ENCODE peak calls at places on chromosomes 16 and 17, in eight cellular contexts. One of them, this sample, is unnamed.

GRCh38 chr16:77385481-77385880 is 49.4 kb downstream of the ADAMTS18 start:
- DNase-seq in body of pancreas: no peak
- DNase-seq in ovary: no peak
- DNase-seq in A549: no peak
- DNase-seq in H1: no peak
- DNase-seq in GM12891: no peak
- DNase-seq in transverse colon: no peak
- DNase-seq in H54: no peak
- DNase-seq in this sample: no peak

GRCh38 chr17:6494239-6494941 is 50.1 kb downstream of the PIMREG start:
- DNase-seq in H1: no peak
- DNase-seq in GM12891: no peak
- DNase-seq in ovary: no peak
- DNase-seq in transverse colon: peak
- DNase-seq in H54: no peak
- DNase-seq in body of pancreas: no peak
- DNase-seq in A549: no peak
- DNase-seq in this sample: no peak

GRCh38 chr16:66275795-66276428 is 90.6 kb upstream of the CDH5 start:
- DNase-seq in H1: peak
- DNase-seq in transverse colon: peak
- DNase-seq in H54: peak
- DNase-seq in A549: peak
- DNase-seq in ovary: no peak
- DNase-seq in GM12891: no peak
- DNase-seq in body of pancreas: peak
- DNase-seq in this sample: no peak

GRCh38 chr16:77897038-77897437 is 108.7 kb downstream of the VAT1L start:
- DNase-seq in H54: no peak
- DNase-seq in A549: no peak
- DNase-seq in transverse colon: no peak
- DNase-seq in H1: no peak
- DNase-seq in GM12891: no peak
- DNase-seq in ovary: no peak
- DNase-seq in body of pancreas: no peak
- DNase-seq in this sample: no peak

GRCh38 chr17:27345141-27345904 is 51.4 kb downstream of the WSB1 start:
- DNase-seq in transverse colon: no peak
- DNase-seq in A549: no peak
- DNase-seq in H1: peak
- DNase-seq in body of pancreas: peak
- DNase-seq in H54: no peak
- DNase-seq in GM12891: no peak
- DNase-seq in ovary: no peak
- DNase-seq in this sample: no peak

GRCh38 chr16:57094911-57095310 is 2.5 kb downstream of the CPNE2 start:
- DNase-seq in H1: no peak
- DNase-seq in ovary: no peak
- DNase-seq in transverse colon: no peak
- DNase-seq in body of pancreas: no peak
- DNase-seq in H54: no peak
- DNase-seq in GM12891: no peak
- DNase-seq in A549: no peak
- DNase-seq in this sample: no peak

GRCh38 chr17:66829386-66829864 is 5.5 kb upstream of the CACNG5 start:
- DNase-seq in H54: peak
- DNase-seq in ovary: no peak
- DNase-seq in transverse colon: peak
- DNase-seq in H1: peak
- DNase-seq in body of pancreas: peak
- DNase-seq in A549: no peak
- DNase-seq in GM12891: no peak
- DNase-seq in this sample: peak

GRCh38 chr17:3788200-3788599 is 12.8 kb downstream of the ITGAE start:
- DNase-seq in GM12891: no peak
- DNase-seq in H54: no peak
- DNase-seq in H1: no peak
- DNase-seq in ovary: no peak
- DNase-seq in A549: no peak
- DNase-seq in transverse colon: no peak
- DNase-seq in body of pancreas: no peak
- DNase-seq in this sample: no peak

GRCh38 chr17:77173104-77173503 is 32.3 kb downstream of the SEC14L1 start:
- DNase-seq in H1: no peak
- DNase-seq in GM12891: no peak
- DNase-seq in A549: no peak
- DNase-seq in body of pancreas: no peak
- DNase-seq in transverse colon: no peak
- DNase-seq in H54: no peak
- DNase-seq in ovary: no peak
- DNase-seq in this sample: no peak

GRCh38 chr16:58187092-58187491 is 10.8 kb downstream of the CSNK2A2 start:
- DNase-seq in H54: no peak
- DNase-seq in GM12891: no peak
- DNase-seq in body of pancreas: no peak
- DNase-seq in transverse colon: no peak
- DNase-seq in A549: no peak
- DNase-seq in ovary: no peak
- DNase-seq in H1: no peak
- DNase-seq in this sample: no peak

GRCh38 chr16:48105456-48105855 is 50.3 kb downstream of the ABCC12 start:
- DNase-seq in transverse colon: no peak
- DNase-seq in H54: no peak
- DNase-seq in ovary: no peak
- DNase-seq in H1: no peak
- DNase-seq in body of pancreas: peak
- DNase-seq in A549: no peak
- DNase-seq in GM12891: no peak
- DNase-seq in this sample: no peak

GRCh38 chr16:50831751-50832150 is 89.9 kb downstream of the CYLD start:
- DNase-seq in ovary: no peak
- DNase-seq in GM12891: no peak
- DNase-seq in H1: no peak
- DNase-seq in H54: no peak
- DNase-seq in transverse colon: no peak
- DNase-seq in A549: no peak
- DNase-seq in body of pancreas: no peak
- DNase-seq in this sample: no peak

GRCh38 chr16:89841275-89841674 is 13.0 kb downstream of the SPIRE2 start:
- DNase-seq in ovary: no peak
- DNase-seq in body of pancreas: no peak
- DNase-seq in H1: no peak
- DNase-seq in H54: no peak
- DNase-seq in transverse colon: peak
- DNase-seq in GM12891: no peak
- DNase-seq in A549: no peak
- DNase-seq in this sample: no peak

GRCh38 chr16:1983544-1984346 is at the start of gene GFER:
- DNase-seq in body of pancreas: peak
- DNase-seq in ovary: peak
- DNase-seq in A549: peak
- DNase-seq in H54: peak
- DNase-seq in H1: peak
- DNase-seq in transverse colon: peak
- DNase-seq in GM12891: peak
- DNase-seq in this sample: peak

GRCh38 chr16:11636172-11636721 is 32.0 kb upstream of the SNN start:
- DNase-seq in body of pancreas: peak
- DNase-seq in H54: no peak
- DNase-seq in GM12891: no peak
- DNase-seq in A549: no peak
- DNase-seq in ovary: no peak
- DNase-seq in H1: peak
- DNase-seq in transverse colon: peak
- DNase-seq in this sample: no peak

GRCh38 chr16:72270531-72270930 is 98.6 kb upstream of the PMFBP1 start:
- DNase-seq in transverse colon: peak
- DNase-seq in GM12891: no peak
- DNase-seq in A549: no peak
- DNase-seq in ovary: no peak
- DNase-seq in H54: no peak
- DNase-seq in H1: no peak
- DNase-seq in body of pancreas: no peak
- DNase-seq in this sample: no peak

GRCh38 chr16:51150894-51151320 is at the start of gene SALL1:
- DNase-seq in transverse colon: no peak
- DNase-seq in H54: no peak
- DNase-seq in GM12891: no peak
- DNase-seq in H1: no peak
- DNase-seq in A549: no peak
- DNase-seq in body of pancreas: no peak
- DNase-seq in ovary: no peak
- DNase-seq in this sample: peak

GRCh38 chr17:81607431-81607830 is 29.5 kb downstream of the NPLOC4 start:
- DNase-seq in A549: no peak
- DNase-seq in H54: no peak
- DNase-seq in body of pancreas: no peak
- DNase-seq in ovary: no peak
- DNase-seq in H1: no peak
- DNase-seq in GM12891: no peak
- DNase-seq in transverse colon: no peak
- DNase-seq in this sample: no peak

GRCh38 chr16:51237861-51238378 is 86.8 kb upstream of the SALL1 start:
- DNase-seq in GM12891: no peak
- DNase-seq in H54: no peak
- DNase-seq in ovary: no peak
- DNase-seq in body of pancreas: no peak
- DNase-seq in A549: no peak
- DNase-seq in H1: no peak
- DNase-seq in transverse colon: no peak
- DNase-seq in this sample: no peak

GRCh38 chr17:6706996-6707395 is 6.2 kb downstream of the SLC13A5 start:
- DNase-seq in ovary: no peak
- DNase-seq in transverse colon: no peak
- DNase-seq in body of pancreas: no peak
- DNase-seq in GM12891: no peak
- DNase-seq in H1: no peak
- DNase-seq in A549: no peak
- DNase-seq in H54: no peak
- DNase-seq in this sample: no peak

DNA sequence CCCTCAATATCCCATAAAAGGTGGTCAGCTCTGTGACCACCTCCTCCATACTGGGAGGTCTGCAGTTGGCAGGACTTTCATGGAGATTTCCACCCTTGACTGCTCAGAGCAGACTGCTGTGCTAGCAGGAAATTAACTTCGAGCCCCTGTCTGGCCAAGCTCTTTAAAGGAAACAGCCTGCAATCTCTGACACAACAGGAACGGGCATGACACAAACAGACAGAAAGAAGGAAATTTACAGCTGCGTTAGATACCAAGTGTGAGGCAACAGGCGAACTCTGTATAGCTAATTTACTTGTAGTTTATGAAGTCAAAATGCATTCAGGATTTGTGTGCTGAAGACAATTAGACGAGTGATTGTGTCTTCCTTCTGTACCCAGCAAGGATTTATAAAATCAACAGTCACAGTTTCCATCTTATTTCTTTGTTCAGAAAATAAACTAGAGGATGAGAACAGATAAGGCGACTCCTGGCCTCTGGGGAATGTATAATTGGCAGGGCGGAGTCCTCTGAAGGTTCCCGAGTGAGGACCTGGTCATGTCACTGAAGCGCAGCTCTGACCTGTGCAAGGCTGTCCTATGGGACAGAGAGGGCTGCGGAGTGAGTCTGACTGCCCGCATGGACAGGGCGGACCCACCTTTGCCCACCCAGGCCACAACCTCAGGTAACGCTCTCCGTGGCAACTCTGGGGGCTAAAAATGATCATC is 16.1 kb downstream of the WIPI1 start:
- DNase-seq in ovary: no peak
- DNase-seq in GM12891: no peak
- DNase-seq in body of pancreas: no peak
- DNase-seq in H54: no peak
- DNase-seq in A549: no peak
- DNase-seq in H1: no peak
- DNase-seq in transverse colon: no peak
- DNase-seq in this sample: no peak
- TF ChIP-seq POLR2A in ovary: no peak
- TF ChIP-seq POLR2A in GM12891: no peak
- TF ChIP-seq POLR2A in body of pancreas: no peak
- TF ChIP-seq POLR2A in H54: no peak
- TF ChIP-seq POLR2A in A549: no peak
- TF ChIP-seq POLR2A in H1: no peak
- TF ChIP-seq POLR2A in transverse colon: no peak
- TF ChIP-seq POLR2A in this sample: no peak

DNA sequence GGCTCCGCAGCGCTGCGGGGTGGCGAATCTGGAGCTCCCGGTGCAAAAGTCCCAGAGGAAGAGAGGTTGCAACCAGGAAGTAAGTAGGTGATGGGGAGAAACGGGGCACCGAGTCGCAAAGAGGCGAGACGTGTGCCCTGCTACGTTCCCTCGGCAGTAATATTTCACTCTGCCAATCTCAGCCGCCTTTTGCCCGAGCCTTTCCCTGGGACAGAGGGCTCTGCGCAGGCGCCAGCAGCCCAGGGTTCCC is at the start of gene NR1D1:
- DNase-seq in H54: no peak
- DNase-seq in A549: no peak
- DNase-seq in H1: no peak
- DNase-seq in body of pancreas: no peak
- DNase-seq in ovary: no peak
- DNase-seq in transverse colon: no peak
- DNase-seq in GM12891: no peak
- DNase-seq in this sample: no peak
- TF ChIP-seq POLR2A in H54: peak
- TF ChIP-seq POLR2A in A549: peak
- TF ChIP-seq POLR2A in H1: peak
- TF ChIP-seq POLR2A in body of pancreas: peak
- TF ChIP-seq POLR2A in ovary: no peak
- TF ChIP-seq POLR2A in transverse colon: peak
- TF ChIP-seq POLR2A in GM12891: no peak
- TF ChIP-seq POLR2A in this sample: peak

DNA sequence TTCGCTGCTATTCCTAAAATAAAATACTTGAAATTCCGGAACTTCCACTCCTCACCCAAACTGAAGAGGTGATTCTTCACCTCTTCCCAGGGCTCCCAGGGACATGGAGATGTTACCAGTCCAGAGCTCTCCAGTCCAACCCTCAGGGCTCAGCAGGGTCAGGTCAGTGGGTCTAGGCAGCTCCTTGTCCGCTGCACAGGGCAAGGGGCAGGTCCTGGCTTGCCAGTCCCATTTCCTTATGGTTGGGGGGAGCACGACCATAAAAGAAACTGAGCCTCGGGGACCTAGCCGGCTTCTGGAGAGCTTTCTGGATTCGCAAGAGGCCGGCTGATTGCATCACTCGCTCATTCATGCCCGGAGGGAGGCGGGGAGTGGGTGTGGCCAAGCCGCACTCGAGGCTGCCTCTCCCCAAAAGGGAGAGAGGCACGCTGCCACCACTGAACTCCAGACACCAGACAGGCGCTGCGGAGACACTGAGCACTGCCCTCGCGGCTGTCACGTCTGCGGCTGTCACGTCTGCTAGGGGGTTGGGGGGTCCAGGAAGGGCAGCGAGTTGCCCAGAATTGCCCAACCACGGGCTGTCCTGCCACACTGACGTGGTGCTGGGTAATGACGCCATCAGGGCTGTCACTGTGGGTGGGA is 15.8 kb downstream of the SLC7A5 start:
- DNase-seq in A549: peak
- DNase-seq in H54: peak
- DNase-seq in body of pancreas: peak
- DNase-seq in transverse colon: peak
- DNase-seq in ovary: peak
- DNase-seq in H1: peak
- DNase-seq in GM12891: peak
- DNase-seq in this sample: peak
- TF ChIP-seq POLR2A in A549: peak
- TF ChIP-seq POLR2A in H54: peak
- TF ChIP-seq POLR2A in body of pancreas: peak
- TF ChIP-seq POLR2A in transverse colon: peak
- TF ChIP-seq POLR2A in ovary: peak
- TF ChIP-seq POLR2A in H1: peak
- TF ChIP-seq POLR2A in GM12891: no peak
- TF ChIP-seq POLR2A in this sample: peak

GRCh38 chr16:30075503-30076275 is at the start of gene PPP4C:
- DNase-seq in A549: peak
- DNase-seq in H1: no peak
- DNase-seq in GM12891: peak
- DNase-seq in transverse colon: peak
- DNase-seq in ovary: peak
- DNase-seq in H54: peak
- DNase-seq in body of pancreas: peak
- DNase-seq in this sample: peak
- TF ChIP-seq POLR2A in A549: peak
- TF ChIP-seq POLR2A in H1: peak
- TF ChIP-seq POLR2A in GM12891: peak
- TF ChIP-seq POLR2A in transverse colon: peak
- TF ChIP-seq POLR2A in ovary: peak
- TF ChIP-seq POLR2A in H54: peak
- TF ChIP-seq POLR2A in body of pancreas: peak
- TF ChIP-seq POLR2A in this sample: peak